ENCODE peak calls at places on chromosome 22, in seven cellular contexts. G, J, U, H, O, A and M are unnamed samples.

GRCh38 chr22:30423296-30423958 is 2.1 kb upstream of the MTFP1 start:
- DNase-seq in G (peak; percentile 83), J (no peak), U (no peak), H (no peak), A (no peak), O (peak; percentile 88), M (peak; percentile 88)

GRCh38 chr22:44894321-44894720 is 115.5 kb downstream of the PHF21B start:
- DNase-seq in U (no peak), A (no peak), O (no peak), J (no peak), H (no peak), G (no peak), M (no peak)

GRCh38 chr22:33227791-33228190 is 169.6 kb upstream of the SYN3 start:
- DNase-seq in J (no peak), O (no peak), U (no peak), H (no peak), A (no peak), G (no peak), M (no peak)

GRCh38 chr22:49307870-49308269 is 519.8 kb downstream of the BRD1 start:
- DNase-seq in O (no peak), H (no peak), G (peak; percentile 40), A (no peak), U (no peak), J (no peak), M (peak; percentile 50)

GRCh38 chr22:20298803-20299735 is 20.8 kb downstream of the DGCR6L start:
- DNase-seq in G (peak; percentile 89), O (peak; percentile 94), A (peak; percentile 89), J (peak; percentile 67), U (peak; percentile 71), H (peak; percentile 82), M (peak; percentile 95)

GRCh38 chr22:44727148-44727547 is 25.1 kb downstream of the PRR5 start:
- DNase-seq in O (no peak), A (no peak), H (no peak), J (no peak), G (no peak), U (no peak), M (no peak)

GRCh38 chr22:36510966-36511881 is 4.4 kb upstream of the FOXRED2 start:
- DNase-seq in A (peak; percentile 69), J (peak; percentile 51), G (no peak), H (no peak), O (no peak), U (no peak), M (no peak)

GRCh38 chr22:49825944-49826602 is 1.6 kb downstream of the BRD1 start:
- DNase-seq in U (no peak), O (peak; percentile 77), G (no peak), J (peak; percentile 72), A (peak; percentile 37), H (peak; percentile 43), M (no peak)

GRCh38 chr22:42868751-42869251 is 11.7 kb upstream of the ARFGAP3 start:
- DNase-seq in O (no peak), A (peak; percentile 28), J (peak; percentile 17), H (no peak), U (no peak), G (peak; percentile 90), M (peak; percentile 85)

GRCh38 chr22:39209756-39210155 is 35.0 kb downstream of the PDGFB start:
- DNase-seq in G (peak; percentile 48), J (no peak), O (no peak), H (no peak), U (no peak), A (no peak), M (peak; percentile 60)

GRCh38 chr22:26314171-26314570 is 114.9 kb upstream of the ASPHD2 start:
- DNase-seq in J (no peak), O (no peak), H (no peak), G (no peak), A (no peak), U (no peak), M (no peak)

GRCh38 chr22:30837531-30837930 is 131.0 kb downstream of the MORC2 start:
- DNase-seq in U (no peak), O (no peak), A (no peak), G (no peak), J (no peak), H (no peak), M (no peak)

GRCh38 chr22:20545681-20546521 is 38.5 kb downstream of the MED15 start:
- DNase-seq in G (no peak), J (no peak), H (no peak), O (no peak), A (no peak), U (no peak), M (no peak)

GRCh38 chr22:42962295-42963230 is 52.4 kb downstream of the PACSIN2 start:
- DNase-seq in U (no peak), G (no peak), O (peak; percentile 73), J (peak; percentile 47), H (no peak), A (peak; percentile 78), M (peak; percentile 88)

GRCh38 chr22:26362471-26362870 is 66.6 kb upstream of the ASPHD2 start:
- DNase-seq in J (peak; percentile 6), O (no peak), U (no peak), G (no peak), A (peak; percentile 4), H (no peak), M (no peak)

GRCh38 chr22:25110596-25110845 is 89.1 kb upstream of the CRYBB3 start:
- DNase-seq in O (no peak), U (no peak), A (no peak), G (no peak), H (no peak), J (no peak), M (no peak)
- H3K4me3 ChIP-seq in O (no peak overlapping the region), U (peak overlapping the region; percentile 64), A (peak overlapping the region; percentile 23), G (no peak overlapping the region), H (no peak overlapping the region), J (no peak overlapping the region), M (peak overlapping the region; percentile 59)

DNA sequence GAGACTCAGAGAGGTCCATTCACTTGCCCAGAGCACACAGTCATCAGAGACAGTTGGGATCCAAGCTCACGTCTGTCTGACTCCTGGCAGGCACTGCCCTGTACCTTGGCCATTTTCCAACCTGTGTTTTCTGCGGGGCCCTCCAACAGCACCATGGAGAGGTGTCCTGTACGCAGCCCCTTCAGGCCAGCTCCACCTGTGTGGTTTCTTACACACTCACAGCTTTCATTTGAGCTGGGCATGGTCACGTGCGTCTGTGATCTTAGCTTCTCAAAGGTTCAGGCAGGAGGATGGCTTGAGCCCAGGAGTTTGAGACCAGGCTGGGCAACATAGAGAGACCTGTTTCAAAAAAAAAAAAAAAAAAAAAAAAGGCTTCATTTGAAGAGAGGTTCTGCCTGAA is 24.4 kb downstream of the TOM1 start:
- DNase-seq in A (no peak), O (no peak), H (no peak), J (no peak), U (no peak), G (no peak), M (no peak)
- H3K36me3 ChIP-seq in A (peaks cover 45% of the 10 kb centered on the region), O (peaks cover 15% of the 10 kb centered on the region), H (peaks cover 21% of the 10 kb centered on the region), J (peaks cover 67% of the 10 kb centered on the region), U (peaks cover 2% of the 10 kb centered on the region), G (peaks cover 69% of the 10 kb centered on the region), M (peaks cover 94% of the 10 kb centered on the region)

GRCh38 chr22:21726650-21727049 is 8.9 kb downstream of the YPEL1 start:
- DNase-seq in U (peak; percentile 28), J (no peak), G (no peak), O (no peak), H (no peak), A (no peak), M (no peak)
- TF ChIP-seq CTCF in U (peak; percentile 63), J (no peak), G (no peak), O (no peak), H (peak; percentile 58), A (no peak), M (peak; percentile 13)

GRCh38 chr22:37559901-37560681 is at the start of gene CDC42EP1:
- DNase-seq in U (no peak), A (peak; percentile 76), J (peak; percentile 36), O (peak; percentile 87), G (peak; percentile 84), H (no peak), M (peak; percentile 87)

GRCh38 chr22:37559521-37559900 is 769 bp upstream of the CDC42EP1 start:
- DNase-seq in H (no peak), O (no peak), U (no peak), G (no peak), A (no peak), J (no peak), M (no peak)

GRCh38 chr22:37561209-37562048 is 1.1 kb downstream of the CDC42EP1 start:
- DNase-seq in A (peak; percentile 94), J (peak; percentile 86), U (peak; percentile 73), G (peak; percentile 97), O (peak; percentile 92), H (peak; percentile 69), M (peak; percentile 96)

GRCh38 chr22:37562049-37562784 is 1.9 kb downstream of the CDC42EP1 start:
- DNase-seq in G (no peak), A (no peak), H (no peak), J (no peak), U (no peak), O (no peak), M (no peak)

DNA sequence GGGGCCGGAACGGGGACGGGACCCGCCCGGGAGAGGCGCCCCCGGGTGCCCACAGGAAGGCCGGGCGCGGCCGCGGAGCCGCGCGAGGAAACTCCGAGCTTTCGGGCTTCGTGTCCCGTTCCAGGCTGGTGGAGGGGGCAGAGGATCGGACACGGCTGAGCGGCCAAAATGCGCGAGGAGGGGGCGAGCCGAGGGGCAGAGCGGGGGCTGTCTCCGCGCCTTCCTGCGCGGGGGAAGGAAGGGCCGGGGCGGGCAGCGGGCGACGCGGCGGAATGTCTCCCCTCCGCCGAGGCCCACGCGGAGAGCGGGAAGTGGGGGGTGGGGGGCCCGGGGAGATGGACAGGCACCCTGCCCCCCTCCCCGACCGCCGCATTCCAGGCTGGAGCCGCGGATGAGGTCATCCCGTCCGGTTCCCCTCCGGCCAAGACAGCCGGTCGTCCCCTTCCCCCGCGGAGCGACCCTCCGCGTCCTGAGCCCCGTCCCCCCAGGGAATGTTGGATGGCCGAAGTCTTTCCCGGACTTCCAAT is 465 bp downstream of the CDC42EP1 start:
- DNase-seq in G (peak; percentile 81), U (no peak), H (no peak), J (peak; percentile 53), A (peak; percentile 85), O (no peak), M (peak; percentile 85)
- H3K4me3 ChIP-seq in G (peak overlapping the region; percentile 69), U (peak overlapping the region; percentile 82), H (no peak overlapping the region), J (peak overlapping the region; percentile 82), A (peak overlapping the region; percentile 56), O (peak overlapping the region; percentile 67), M (peak overlapping the region; percentile 66)

DNA sequence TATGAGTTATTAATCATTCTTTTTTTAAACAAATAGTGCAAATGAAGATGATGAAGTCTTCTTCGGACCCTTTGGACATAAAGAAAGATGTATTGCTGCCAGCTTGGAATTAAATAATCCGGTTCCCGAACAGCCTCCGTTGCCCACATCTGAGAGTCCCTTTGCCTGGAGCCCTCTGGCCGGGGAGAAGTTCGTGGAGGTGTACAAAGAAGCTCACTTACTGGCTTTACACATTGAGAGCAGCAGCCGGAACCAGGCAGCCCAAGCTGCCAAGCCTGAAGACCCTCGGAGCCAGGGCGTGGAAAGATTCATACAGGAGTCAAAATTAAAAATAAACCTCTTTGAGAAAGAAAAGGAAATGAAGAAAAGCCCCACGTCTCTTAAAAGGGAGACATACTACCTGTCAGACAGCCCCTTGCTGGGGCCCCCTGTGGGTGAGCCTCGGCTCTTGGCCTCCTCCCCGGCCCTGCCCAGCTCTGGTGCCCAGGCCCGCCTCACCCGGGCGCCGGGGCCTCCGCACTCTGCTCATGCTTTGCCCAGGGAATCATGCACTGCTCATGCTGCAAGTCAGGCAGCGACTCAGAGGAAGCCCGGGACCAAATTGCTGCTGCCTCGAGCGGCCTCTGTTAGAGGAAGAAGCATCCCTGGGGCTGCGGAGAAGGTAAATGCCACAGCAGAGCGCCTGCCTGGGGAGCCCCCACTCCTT is 11.8 kb downstream of the GTSE1 start:
- DNase-seq in H (no peak), O (no peak), U (no peak), J (no peak), G (no peak), A (no peak), M (no peak)
- H3K36me3 ChIP-seq in H (peaks cover 19% of the 10 kb centered on the region), O (no peaks in the 10 kb centered on the region), U (peaks cover 20% of the 10 kb centered on the region), J (peaks cover 1% of the 10 kb centered on the region), G (no peaks in the 10 kb centered on the region), A (peaks cover 2% of the 10 kb centered on the region), M (no peaks in the 10 kb centered on the region)

GRCh38 chr22:18976197-18976751 is 40.2 kb upstream of the PRODH start:
- DNase-seq in G (no peak), O (no peak), U (no peak), A (no peak), H (no peak), J (no peak), M (no peak)
- TF ChIP-seq CTCF in G (no peak), O (no peak), U (no peak), A (no peak), H (no peak), J (no peak), M (no peak)